ENCODE peak calls at places on chromosomes 5 and 9, in nine cellular contexts. H, U, N, I, K, V, T, F and Y are unnamed samples. For H3K27me3, the result is how much of the 10 kb centered on the place peaks cover.

GRCh38 chr9:5437254-5438216 is at the start of gene PLGRKT:
- DNase-seq in H (peak), U (peak), N (peak), I (peak), K (peak), V (peak), T (peak), F (peak), Y (peak)

GRCh38 chr9:35657327-35658143 is at the start of gene RMRP:
- DNase-seq in H (peak), U (peak), N (peak), I (peak), K (peak), V (peak), T (peak), F (peak), Y (peak)

GRCh38 chr5:39187873-39188731 is 31.3 kb downstream of the FYB1 start:
- DNase-seq in H (no peak), U (no peak), N (no peak), I (no peak), K (no peak), V (no peak), T (no peak), F (peak), Y (no peak)

GRCh38 chr9:14542071-14542470 is 151.2 kb downstream of the ZDHHC21 start:
- DNase-seq in H (no peak), U (no peak), N (no peak), I (no peak), K (no peak), V (no peak), T (no peak), F (no peak), Y (no peak)

GRCh38 chr9:75855509-75855908 is 35.0 kb upstream of the PCSK5 start:
- DNase-seq in H (peak), U (peak), N (peak), I (peak), K (no peak), V (no peak), T (no peak), F (peak), Y (no peak)

GRCh38 chr9:33198163-33198562 is 31.0 kb upstream of the B4GALT1 start:
- DNase-seq in H (peak), U (no peak), N (no peak), I (no peak), K (peak), V (no peak), T (peak), F (no peak), Y (no peak)

GRCh38 chr9:135152608-135153337 is 65.3 kb downstream of the OLFM1 start:
- DNase-seq in H (no peak), U (peak), N (peak), I (peak), K (no peak), V (no peak), T (no peak), F (no peak), Y (no peak)

GRCh38 chr5:82918311-82919031 is 158.7 kb downstream of the TMEM167A start:
- DNase-seq in H (no peak), U (no peak), N (no peak), I (no peak), K (no peak), V (no peak), T (no peak), F (no peak), Y (no peak)

GRCh38 chr5:136891601-136892000 is 526.3 kb upstream of the TRPC7 start:
- DNase-seq in H (no peak), U (no peak), N (peak), I (peak), K (no peak), V (no peak), T (no peak), F (no peak), Y (no peak)

GRCh38 chr5:131628990-131629389 is 6.0 kb downstream of the RAPGEF6 start:
- DNase-seq in H (peak), U (no peak), N (no peak), I (no peak), K (no peak), V (no peak), T (peak), F (peak), Y (no peak)

GRCh38 chr5:113488645-113489184 is 462 bp upstream of the MCC start:
- DNase-seq in H (peak), U (no peak), N (no peak), I (no peak), K (no peak), V (no peak), T (peak), F (peak), Y (no peak)

GRCh38 chr9:967436-967835 is 9.0 kb upstream of the DMRT3 start:
- DNase-seq in H (no peak), U (no peak), N (peak), I (peak), K (no peak), V (no peak), T (no peak), F (no peak), Y (no peak)

GRCh38 chr9:967851-968641 is 8.4 kb upstream of the DMRT3 start:
- DNase-seq in H (peak), U (no peak), N (peak), I (peak), K (no peak), V (no peak), T (no peak), F (no peak), Y (no peak)

GRCh38 chr9:969310-969692 is 7.2 kb upstream of the DMRT3 start:
- DNase-seq in H (no peak), U (no peak), N (peak), I (peak), K (no peak), V (no peak), T (no peak), F (no peak), Y (no peak)

GRCh38 chr9:965497-965896 is 11.0 kb upstream of the DMRT3 start:
- DNase-seq in H (no peak), U (no peak), N (no peak), I (no peak), K (no peak), V (no peak), T (no peak), F (no peak), Y (no peak)

GRCh38 chr9:966936-967335 is 9.5 kb upstream of the DMRT3 start:
- DNase-seq in H (no peak), U (no peak), N (no peak), I (peak), K (no peak), V (no peak), T (no peak), F (no peak), Y (no peak)
- H3K27me3 ChIP-seq in H (half or more), U (under half), N (half or more), I (under half), K (under half), V (under half), T (half or more), F (under half), Y (under half)

GRCh38 chr5:74429495-74429894 is 211.0 kb downstream of the ENC1 start:
- DNase-seq in H (no peak), U (no peak), N (no peak), I (no peak), K (no peak), V (no peak), T (no peak), F (no peak), Y (no peak)

GRCh38 chr5:74430910-74431309 is 209.6 kb downstream of the ENC1 start:
- DNase-seq in H (no peak), U (no peak), N (no peak), I (no peak), K (no peak), V (no peak), T (no peak), F (no peak), Y (no peak)

GRCh38 chr5:74432240-74432639 is 208.3 kb downstream of the ENC1 start:
- DNase-seq in H (no peak), U (peak), N (no peak), I (no peak), K (no peak), V (no peak), T (no peak), F (no peak), Y (no peak)

GRCh38 chr5:74434124-74434899 is 206.2 kb downstream of the ENC1 start:
- DNase-seq in H (no peak), U (peak), N (peak), I (peak), K (no peak), V (no peak), T (no peak), F (no peak), Y (no peak)

GRCh38 chr5:74433255-74434123 is 207.0 kb downstream of the ENC1 start:
- DNase-seq in H (peak), U (peak), N (peak), I (peak), K (no peak), V (no peak), T (peak), F (peak), Y (no peak)
- H3K4me3 ChIP-seq in H (peak), U (no peak), N (peak), I (no peak), K (no peak), V (no peak), T (peak), F (no peak), Y (no peak)

GRCh38 chr5:79235578-79236363 is at the start of gene JMY:
- DNase-seq in H (peak), U (peak), N (peak), I (peak), K (peak), V (peak), T (peak), F (peak), Y (peak)
- H3K27ac ChIP-seq in H (peak), U (peak), N (peak), I (peak), K (peak), V (peak), T (peak), F (peak), Y (peak)

DNA sequence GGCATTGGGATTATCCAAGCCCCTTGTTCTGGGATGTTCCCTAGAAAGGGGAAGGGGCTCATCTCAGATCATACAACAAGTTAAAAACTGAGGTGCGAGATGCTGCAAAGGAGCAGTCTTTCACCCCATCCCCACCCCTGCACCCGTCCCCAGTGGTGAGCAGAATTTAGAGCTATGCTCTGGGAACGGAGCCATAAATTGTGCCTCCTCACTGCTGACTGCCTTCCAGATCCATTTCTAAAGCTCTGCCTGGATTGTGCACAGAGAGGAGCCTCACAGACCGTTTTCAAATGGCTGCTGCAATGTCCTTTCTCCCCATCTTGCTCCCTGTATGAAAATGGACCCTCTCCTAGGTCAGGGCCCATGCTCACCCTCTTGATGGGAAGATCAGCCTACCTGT is 8.3 kb downstream of the SLC25A48 start:
- DNase-seq in H (no peak), U (no peak), N (no peak), I (no peak), K (no peak), V (no peak), T (no peak), F (no peak), Y (no peak)
- H3K27me3 ChIP-seq in H (under half), U (under half), N (under half), I (under half), K (under half), V (under half), T (under half), F (under half), Y (under half)

GRCh38 chr5:9198399-9198798 is 347.5 kb downstream of the SEMA5A start:
- DNase-seq in H (peak), U (no peak), N (no peak), I (peak), K (no peak), V (no peak), T (peak), F (peak), Y (no peak)

GRCh38 chr5:9197881-9198260 is 348.0 kb downstream of the SEMA5A start:
- DNase-seq in H (peak), U (no peak), N (no peak), I (no peak), K (no peak), V (no peak), T (peak), F (peak), Y (no peak)

GRCh38 chr5:9192286-9192685 is 353.6 kb downstream of the SEMA5A start:
- DNase-seq in H (no peak), U (no peak), N (no peak), I (no peak), K (no peak), V (no peak), T (no peak), F (no peak), Y (no peak)

GRCh38 chr5:9196403-9197224 is 349.3 kb downstream of the SEMA5A start:
- DNase-seq in H (peak), U (no peak), N (no peak), I (peak), K (no peak), V (no peak), T (peak), F (peak), Y (no peak)

DNA sequence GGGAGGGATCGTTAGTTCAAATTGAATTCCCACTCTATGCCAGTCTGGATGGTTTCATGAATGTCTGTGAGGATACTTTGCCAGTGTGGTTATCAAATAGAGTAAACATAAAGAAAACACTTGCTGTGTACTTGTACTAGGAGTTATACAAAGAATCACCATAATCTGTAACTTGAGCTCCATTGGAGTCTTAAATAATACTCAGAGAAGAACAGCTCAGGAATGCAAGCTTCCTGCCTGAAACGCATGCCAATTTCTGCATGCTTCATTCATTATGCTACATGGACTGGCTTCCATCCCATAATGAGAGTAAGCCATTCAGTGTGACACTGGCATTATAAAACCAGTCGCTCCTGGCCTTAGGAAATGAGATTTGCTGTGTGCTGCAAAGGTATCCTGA is 351.4 kb downstream of the SEMA5A start:
- DNase-seq in H (peak), U (no peak), N (no peak), I (no peak), K (no peak), V (no peak), T (peak), F (peak), Y (no peak)
- H3K4me3 ChIP-seq in H (no peak), U (no peak), N (no peak), I (no peak), K (no peak), V (no peak), T (no peak), F (no peak), Y (no peak)

GRCh38 chr9:129177791-129178578 is at the start of gene IER5L:
- DNase-seq in H (peak), U (peak), N (peak), I (peak), K (peak), V (peak), T (peak), F (peak), Y (peak)
- H3K27ac ChIP-seq in H (peak), U (peak), N (no peak), I (peak), K (peak), V (peak), T (peak), F (no peak), Y (peak)

DNA sequence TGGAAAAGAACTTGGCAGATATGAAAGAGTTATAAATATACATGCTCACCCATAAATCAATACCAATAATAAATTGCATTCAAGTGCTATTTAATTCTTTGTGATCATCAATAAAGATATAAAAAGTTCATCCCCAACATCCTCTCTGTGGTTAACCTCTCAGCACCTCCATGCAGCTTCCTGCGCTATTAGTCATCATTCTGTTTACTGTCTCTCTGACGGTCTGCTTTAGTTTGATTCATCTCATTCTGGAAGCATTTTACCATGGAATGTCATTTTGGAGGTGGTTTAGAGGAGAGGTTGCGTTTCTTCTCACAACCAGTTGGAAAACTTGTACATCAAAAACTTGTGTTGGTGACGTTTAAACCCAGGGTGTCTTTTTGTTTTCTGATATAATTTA is 486.6 kb downstream of the BRINP1 start:
- DNase-seq in H (peak), U (no peak), N (no peak), I (peak), K (no peak), V (no peak), T (peak), F (peak), Y (no peak)
- H3K27me3 ChIP-seq in H (under half), U (under half), N (under half), I (under half), K (under half), V (under half), T (under half), F (under half), Y (under half)

DNA sequence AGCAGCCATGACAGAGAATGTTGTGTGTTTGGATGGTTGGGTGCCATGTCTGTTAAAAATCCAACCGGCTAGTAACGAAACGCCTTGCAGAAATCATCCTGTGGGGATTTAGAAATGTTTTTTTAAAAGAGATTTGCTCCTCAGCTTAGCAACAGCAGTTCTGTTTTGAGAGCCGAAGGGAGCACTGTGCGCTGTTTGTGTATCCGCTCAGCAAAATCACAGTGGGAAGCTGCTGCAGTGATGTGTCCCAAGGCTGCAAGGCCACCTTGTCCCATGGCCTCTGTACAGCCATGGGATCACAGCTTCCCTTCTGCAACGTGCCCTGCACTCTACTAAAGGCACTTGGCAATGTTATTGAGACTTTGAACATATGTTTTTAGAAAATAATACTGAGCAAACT is 40.9 kb downstream of the TRIO start:
- DNase-seq in H (no peak), U (no peak), N (no peak), I (no peak), K (no peak), V (no peak), T (no peak), F (no peak), Y (no peak)
- H3K4me3 ChIP-seq in H (peak), U (no peak), N (no peak), I (no peak), K (no peak), V (no peak), T (peak), F (no peak), Y (no peak)

GRCh38 chr9:122090981-122091380 is 2.1 kb downstream of the TTLL11 start:
- DNase-seq in H (no peak), U (no peak), N (no peak), I (no peak), K (no peak), V (no peak), T (no peak), F (no peak), Y (no peak)

GRCh38 chr9:122090287-122090883 is 2.7 kb downstream of the TTLL11 start:
- DNase-seq in H (no peak), U (no peak), N (no peak), I (no peak), K (no peak), V (no peak), T (no peak), F (no peak), Y (no peak)

GRCh38 chr9:122095010-122095767 is 2.1 kb upstream of the TTLL11 start:
- DNase-seq in H (peak), U (peak), N (peak), I (peak), K (no peak), V (no peak), T (no peak), F (peak), Y (peak)

GRCh38 chr9:122091682-122092592 is 1.2 kb downstream of the TTLL11 start:
- DNase-seq in H (no peak), U (no peak), N (no peak), I (no peak), K (no peak), V (no peak), T (no peak), F (no peak), Y (no peak)

GRCh38 chr9:122092611-122093506 is at the start of gene TTLL11:
- DNase-seq in H (peak), U (peak), N (peak), I (peak), K (peak), V (peak), T (peak), F (peak), Y (peak)
- H3K27ac ChIP-seq in H (peak), U (peak), N (no peak), I (no peak), K (peak), V (peak), T (no peak), F (no peak), Y (no peak)

GRCh38 chr5:1881731-1882336 is 891 bp downstream of the IRX4 start:
- DNase-seq in H (no peak), U (no peak), N (peak), I (peak), K (no peak), V (no peak), T (no peak), F (no peak), Y (no peak)
- H3K27me3 ChIP-seq in H (half or more), U (under half), N (half or more), I (half or more), K (under half), V (under half), T (half or more), F (under half), Y (under half)